ENCODE peak calls at places on chromosomes 5 and 9, in four cellular contexts. V, H, R and O are unnamed samples.

GRCh38 chr5:79702606-79703380 is 13.2 kb downstream of the CMYA5 start:
- DNase-seq in V (no peak), H (no peak), R (no peak), O (no peak)

GRCh38 chr5:2432070-2432920 is 319.2 kb downstream of the IRX2 start:
- DNase-seq in V (no peak), H (no peak), R (no peak), O (no peak)

GRCh38 chr9:117725426-117725887 is 21.3 kb downstream of the TLR4 start:
- DNase-seq in V (no peak), H (no peak), R (no peak), O (no peak)

GRCh38 chr5:150000990-150001659 is 586 bp downstream of the HMGXB3 start:
- DNase-seq in V (peak; percentile 46), H (peak; percentile 65), R (peak; percentile 76), O (peak; percentile 71)

GRCh38 chr5:173859315-173860038 is 28.7 kb upstream of the CPEB4 start:
- DNase-seq in V (no peak), H (no peak), R (no peak), O (no peak)

GRCh38 chr9:87115790-87116189 is 168.5 kb upstream of the GAS1 start:
- DNase-seq in V (no peak), H (no peak), R (no peak), O (no peak)

GRCh38 chr5:7246312-7246711 is 149.6 kb upstream of the ADCY2 start:
- DNase-seq in V (no peak), H (no peak), R (no peak), O (no peak)

GRCh38 chr5:111278824-111279504 is 54.8 kb downstream of the CAMK4 start:
- DNase-seq in V (peak; percentile 48), H (peak; percentile 69), R (peak; percentile 71), O (peak; percentile 61)

GRCh38 chr5:65951330-65951729 is 25.0 kb downstream of the ERBIN start:
- DNase-seq in V (no peak), H (no peak), R (no peak), O (no peak)

GRCh38 chr5:65955746-65956145 is 29.4 kb downstream of the ERBIN start:
- DNase-seq in V (no peak), H (no peak), R (no peak), O (no peak)

GRCh38 chr5:65954200-65954599 is 27.8 kb downstream of the ERBIN start:
- DNase-seq in V (no peak), H (no peak), R (no peak), O (no peak)

GRCh38 chr5:65948115-65948772 is 21.9 kb downstream of the ERBIN start:
- DNase-seq in V (no peak), H (no peak), R (no peak), O (no peak)

GRCh38 chr5:65952259-65952658 is 25.9 kb downstream of the ERBIN start:
- DNase-seq in V (no peak), H (no peak), R (no peak), O (no peak)
- H3K9me3 ChIP-seq in V (no peaks in the 10 kb centered on the region), H (no peaks in the 10 kb centered on the region), R (no peaks in the 10 kb centered on the region), O (no peaks in the 10 kb centered on the region)

GRCh38 chr5:141951341-141951781 is 6.6 kb downstream of the PCDH12 start:
- DNase-seq in V (no peak), H (no peak), R (no peak), O (no peak)

GRCh38 chr5:141950207-141951005 is 7.6 kb downstream of the PCDH12 start:
- DNase-seq in V (no peak), H (no peak), R (no peak), O (no peak)

GRCh38 chr5:141954193-141954592 is 3.8 kb downstream of the PCDH12 start:
- DNase-seq in V (no peak), H (no peak), R (no peak), O (no peak)

GRCh38 chr5:141948812-141949211 is 9.2 kb downstream of the PCDH12 start:
- DNase-seq in V (no peak), H (no peak), R (no peak), O (no peak)

DNA sequence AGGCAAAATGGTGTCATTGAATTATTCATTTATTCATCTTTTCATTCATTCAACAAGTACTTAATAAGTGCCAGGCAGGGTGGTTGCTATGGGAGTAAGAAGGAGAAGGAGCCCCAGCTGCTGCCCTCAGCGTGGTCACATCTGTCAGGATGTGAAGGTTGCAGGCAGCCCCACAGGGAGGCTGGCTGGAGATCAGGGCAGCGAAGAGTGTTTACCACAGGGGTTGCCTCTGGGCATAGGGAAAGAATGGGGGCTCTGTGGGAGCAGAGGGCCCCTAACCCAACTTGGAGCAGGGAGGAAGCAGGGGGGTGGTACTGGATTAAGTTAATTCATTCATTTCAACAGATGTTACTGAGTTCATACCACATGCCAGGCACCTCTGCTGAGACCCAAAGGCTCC is 6.0 kb downstream of the PCDH12 start:
- DNase-seq in V (no peak), H (no peak), R (no peak), O (no peak)
- H3K27ac ChIP-seq in V (no peak overlapping the region), H (no peak overlapping the region), R (no peak overlapping the region), O (no peak overlapping the region)

GRCh38 chr5:96977228-96977627 is 41.3 kb downstream of the LNPEP start:
- DNase-seq in V (no peak), H (no peak), R (no peak), O (no peak)
- H3K4me1 ChIP-seq in V (no peaks in the 10 kb centered on the region), H (no peaks in the 10 kb centered on the region), R (peaks cover 24% of the 10 kb centered on the region), O (peaks cover 17% of the 10 kb centered on the region)

DNA sequence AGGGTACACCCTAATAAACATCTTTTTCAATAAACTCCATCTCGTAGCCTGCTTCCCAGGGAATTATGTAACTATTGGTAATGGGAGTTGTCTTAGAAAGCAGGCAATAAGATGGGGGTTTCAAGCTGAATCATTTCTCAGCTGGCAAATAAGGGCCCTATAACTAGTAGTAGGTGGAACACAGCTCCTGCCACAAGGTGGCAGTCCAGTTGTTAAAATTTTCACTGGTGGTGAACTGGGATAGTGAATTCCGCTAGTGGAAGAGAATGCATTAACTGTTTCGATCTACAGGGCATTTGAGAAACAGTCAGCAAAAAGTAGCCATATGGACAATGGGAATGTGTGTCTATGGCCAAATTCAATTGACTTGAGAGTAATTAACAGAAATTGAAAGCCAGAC is 27.7 kb downstream of the PCDHB15 start:
- DNase-seq in V (no peak), H (no peak), R (no peak), O (no peak)
- H3K9me3 ChIP-seq in V (peaks cover 3% of the 10 kb centered on the region), H (no peaks in the 10 kb centered on the region), R (peaks cover 98% of the 10 kb centered on the region), O (peaks cover 47% of the 10 kb centered on the region)

GRCh38 chr5:17365756-17366155 is 132.3 kb upstream of the TAF11L2 start:
- DNase-seq in V (no peak), H (no peak), R (no peak), O (peak; percentile 99)
- H3K27ac ChIP-seq in V (peak overlapping the region; percentile 33), H (no peak overlapping the region), R (no peak overlapping the region), O (peak overlapping the region; percentile 92)

DNA sequence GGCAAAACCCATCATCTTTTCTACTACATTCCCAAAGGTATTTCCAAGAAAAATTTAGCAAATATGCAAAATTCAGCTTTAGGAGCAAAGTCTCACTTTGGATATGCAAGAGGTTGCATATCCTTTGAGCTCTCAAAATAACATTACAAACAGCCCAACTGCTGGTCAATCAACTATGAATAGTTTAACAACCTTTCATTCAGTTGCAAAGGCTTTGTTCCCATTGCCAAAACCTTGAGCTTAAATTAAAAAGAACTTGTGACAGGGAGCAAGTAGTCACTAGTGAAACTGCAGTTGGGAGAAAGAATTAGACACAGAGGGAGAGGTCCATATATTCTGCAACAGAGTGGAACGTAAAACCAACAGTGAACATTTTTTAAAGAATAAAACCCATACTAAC is 8.8 kb downstream of the ZNF608 start:
- DNase-seq in V (no peak), H (no peak), R (no peak), O (no peak)
- H3K4me1 ChIP-seq in V (peaks cover 6% of the 10 kb centered on the region), H (no peaks in the 10 kb centered on the region), R (peaks cover 64% of the 10 kb centered on the region), O (peaks cover 43% of the 10 kb centered on the region)

GRCh38 chr5:179270581-179271300 is 74.5 kb downstream of the ADAMTS2 start:
- DNase-seq in V (no peak), H (peak; percentile 18), R (peak; percentile 46), O (no peak)

GRCh38 chr5:179273074-179273435 is 72.2 kb downstream of the ADAMTS2 start:
- DNase-seq in V (no peak), H (no peak), R (peak; percentile 39), O (no peak)

GRCh38 chr5:179272326-179273073 is 72.8 kb downstream of the ADAMTS2 start:
- DNase-seq in V (no peak), H (no peak), R (peak; percentile 39), O (no peak)

GRCh38 chr5:179271301-179271650 is 74.0 kb downstream of the ADAMTS2 start:
- DNase-seq in V (no peak), H (no peak), R (peak; percentile 44), O (peak; percentile 41)

DNA sequence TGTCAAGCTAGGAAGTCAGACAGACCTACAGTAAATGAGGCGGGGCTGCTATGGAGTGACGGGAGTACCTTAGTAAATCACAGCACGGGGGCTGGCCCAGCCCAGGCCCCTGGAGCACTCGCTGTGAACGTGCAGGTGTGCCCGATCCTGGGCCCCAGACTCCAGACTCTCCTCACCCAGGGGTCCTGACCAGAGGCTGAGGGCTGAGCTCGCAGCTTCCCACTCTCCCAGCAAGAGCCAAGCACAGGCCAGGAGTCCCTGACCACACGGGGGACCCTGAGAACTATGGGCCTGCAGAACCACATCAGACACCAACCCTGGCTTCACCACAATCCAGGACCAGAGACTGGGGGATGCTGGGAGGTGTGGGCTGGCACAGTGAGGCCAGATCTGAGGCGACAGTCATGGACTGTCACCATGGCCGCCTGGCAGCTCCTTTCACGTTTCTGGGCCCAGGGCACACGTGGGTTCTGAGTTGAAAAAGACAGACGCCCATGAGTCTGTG is 73.4 kb downstream of the ADAMTS2 start:
- DNase-seq in V (no peak), H (no peak), R (peak; percentile 28), O (no peak)
- H3K9me3 ChIP-seq in V (no peaks in the 10 kb centered on the region), H (no peaks in the 10 kb centered on the region), R (no peaks in the 10 kb centered on the region), O (peaks cover 59% of the 10 kb centered on the region)